ENCODE peak calls at places on chromosome X, in five cellular contexts. D, Z, M, G and E are unnamed samples.

GRCh38 chrX:135213200-135213844 is 38.5 kb upstream of the ETDA start:
- DNase-seq in D (no peak), Z (no peak), M (no peak), G (no peak), E (no peak)

GRCh38 chrX:11287505-11287904 is 5.7 kb upstream of the AMELX start:
- DNase-seq in D (peak), Z (no peak), M (no peak), G (no peak), E (peak)

GRCh38 chrX:29432534-29432933 is 782.8 kb upstream of the MAGEB2 start:
- DNase-seq in D (no peak), Z (no peak), M (no peak), G (no peak), E (peak)

GRCh38 chrX:16465081-16465876 is 184.7 kb upstream of the S100G start:
- DNase-seq in D (peak), Z (no peak), M (no peak), G (no peak), E (no peak)

GRCh38 chrX:2500091-2500680 is 590 bp downstream of the DHRSX start:
- DNase-seq in D (peak), Z (no peak), M (peak), G (no peak), E (peak)

GRCh38 chrX:51336584-51336983 is 4.0 kb downstream of the NUDT10 start:
- DNase-seq in D (peak), Z (peak), M (peak), G (peak), E (peak)

GRCh38 chrX:37454537-37455285 is 105.5 kb downstream of the PRRG1 start:
- DNase-seq in D (peak), Z (no peak), M (peak), G (no peak), E (peak)

GRCh38 chrX:68696267-68696666 is 48.8 kb downstream of the STARD8 start:
- DNase-seq in D (no peak), Z (no peak), M (no peak), G (peak), E (no peak)

GRCh38 chrX:63718010-63718694 is 66.9 kb downstream of the ARHGEF9 start:
- DNase-seq in D (no peak), Z (no peak), M (no peak), G (no peak), E (no peak)

GRCh38 chrX:66622209-66622608 is 16.7 kb downstream of the EDA2R start:
- DNase-seq in D (no peak), Z (no peak), M (no peak), G (no peak), E (no peak)

GRCh38 chrX:109472939-109473713 is 8.8 kb downstream of the GUCY2F start:
- DNase-seq in D (peak), Z (no peak), M (peak), G (peak), E (peak)

GRCh38 chrX:98412058-98412457 is 1528.3 kb downstream of the RPA4 start:
- DNase-seq in D (no peak), Z (no peak), M (no peak), G (no peak), E (no peak)

GRCh38 chrX:38891641-38892413 is 90.6 kb downstream of the MID1IP1 start:
- DNase-seq in D (peak), Z (no peak), M (no peak), G (no peak), E (no peak)

GRCh38 chrX:129779747-129780146 is at the start of gene SASH3:
- DNase-seq in D (no peak), Z (peak), M (no peak), G (no peak), E (no peak)

GRCh38 chrX:137362583-137362982 is 203.3 kb upstream of the ZIC3 start:
- DNase-seq in D (no peak), Z (no peak), M (no peak), G (no peak), E (no peak)

GRCh38 chrX:20144491-20144890 is 2.9 kb upstream of the EIF1AX start:
- DNase-seq in D (peak), Z (no peak), M (peak), G (no peak), E (peak)

GRCh38 chrX:133434197-133434820 is 19.0 kb upstream of the GPC4 start:
- DNase-seq in D (no peak), Z (no peak), M (peak), G (no peak), E (no peak)

GRCh38 chrX:34956915-34957314 is 14.3 kb downstream of the FAM47B start:
- DNase-seq in D (peak), Z (no peak), M (peak), G (no peak), E (peak)

GRCh38 chrX:134246282-134246681 is 9.3 kb downstream of the CCDC160 start:
- DNase-seq in D (no peak), Z (no peak), M (no peak), G (peak), E (no peak)

GRCh38 chrX:148380614-148381561 is 119.5 kb upstream of the AFF2 start:
- DNase-seq in D (no peak), Z (peak), M (no peak), G (no peak), E (no peak)

GRCh38 chrX:120365320-120365719 is 3.4 kb downstream of the ATP1B4 start:
- DNase-seq in D (peak), Z (no peak), M (peak), G (peak), E (peak)

GRCh38 chrX:34716322-34716721 is 59.2 kb upstream of the TMEM47 start:
- DNase-seq in D (peak), Z (no peak), M (no peak), G (no peak), E (peak)

GRCh38 chrX:41542151-41542935 is 95.2 kb downstream of the NYX start:
- DNase-seq in D (no peak), Z (no peak), M (no peak), G (peak), E (peak)

GRCh38 chrX:151727346-151727745 is 7.2 kb upstream of the CNGA2 start:
- DNase-seq in D (no peak), Z (no peak), M (no peak), G (no peak), E (no peak)